ENCODE peak calls at places on chromosomes 3 and 15, in seven cellular contexts. T, A, O, V, I, Q and J are unnamed samples.
A peak's percentile ranks its signal among the peaks of the same experiment; 100 is the strongest.

GRCh38 chr15:90644946-90645725 is 72.0 kb upstream of the BLM start:
- DNase-seq in T (no peak), A (no peak), O (no peak), V (no peak), I (no peak), Q (no peak), J (no peak)

GRCh38 chr3:109184726-109185125 is 48.2 kb downstream of the C3orf85 start:
- DNase-seq in T (no peak), A (no peak), O (no peak), V (no peak), I (no peak), Q (no peak), J (no peak)

GRCh38 chr15:100725121-100726069 is 123.0 kb downstream of the ASB7 start:
- DNase-seq in T (no peak), A (no peak), O (no peak), V (no peak), I (no peak), Q (no peak), J (no peak)

GRCh38 chr3:22451501-22451900 is 700.5 kb upstream of the ZNF385D start:
- DNase-seq in T (no peak), A (no peak), O (no peak), V (no peak), I (no peak), Q (no peak), J (no peak)

GRCh38 chr3:157475921-157476395 is 27.3 kb downstream of the VEPH1 start:
- DNase-seq in T (no peak), A (no peak), O (no peak), V (no peak), I (no peak), Q (no peak), J (no peak)

GRCh38 chr15:56965614-56966013 is 47.2 kb downstream of the TCF12 start:
- DNase-seq in T (no peak), A (no peak), O (no peak), V (no peak), I (no peak), Q (no peak), J (no peak)

GRCh38 chr15:67101981-67102929 is 36.9 kb downstream of the SMAD3 start:
- DNase-seq in T (peak; percentile 72), A (no peak), O (no peak), V (no peak), I (peak; percentile 29), Q (peak; percentile 49), J (no peak)

GRCh38 chr3:107103786-107104185 is 273.5 kb upstream of the CCDC54 start:
- DNase-seq in T (no peak), A (no peak), O (no peak), V (no peak), I (no peak), Q (no peak), J (no peak)

GRCh38 chr3:46566040-46566631 is at the start of gene LRRC2:
- DNase-seq in T (peak; percentile 57), A (no peak), O (no peak), V (no peak), I (no peak), Q (peak; percentile 12), J (no peak)

GRCh38 chr15:89085289-89085906 is 2.9 kb upstream of the ABHD2 start:
- DNase-seq in T (no peak), A (no peak), O (no peak), V (no peak), I (no peak), Q (no peak), J (no peak)